ENCODE peak calls at places on chromosomes 2 and 18, in eight cellular contexts. U is small intestine; S is ELR; G is non-pigmented ciliary epithelial cell; I is left ventricle myocardium superior; F is frontal cortex; K is stimulated activated CD4-positive, alpha-beta T cell treated with anti-CD3 and anti-CD28 coated beads, Interleukin-1b, Interleukin-23, amount 100 ng/mL, for 4 hours; R is activated naive CD4-positive, alpha-beta T cell treated with anti-CD3 and anti-CD28 coated beads for 36 hours. C is an unnamed sample.

GRCh38 chr18:62672600-62672999 is 42.7 kb upstream of the PHLPP1 start:
- DNase-seq in U (no peak), S (no peak), G (no peak), I (no peak), F (no peak), K (no peak), R (no peak), C (no peak)

GRCh38 chr2:42753188-42753813 is 10.6 kb downstream of the OXER1 start:
- DNase-seq in U (peak), S (no peak), G (no peak), I (no peak), F (no peak), K (no peak), R (no peak), C (no peak)

GRCh38 chr2:194714541-194714940 is 942.5 kb upstream of the SLC39A10 start:
- DNase-seq in U (no peak), S (peak), G (no peak), I (no peak), F (no peak), K (no peak), R (no peak), C (no peak)

GRCh38 chr2:2038746-2039530 is 292.1 kb downstream of the MYT1L start:
- DNase-seq in U (no peak), S (no peak), G (no peak), I (no peak), F (no peak), K (no peak), R (no peak), C (no peak)

GRCh38 chr18:72541871-72542690 is 2.1 kb downstream of the CBLN2 start:
- DNase-seq in U (no peak), S (no peak), G (no peak), I (no peak), F (peak), K (no peak), R (no peak), C (no peak)

GRCh38 chr18:35174093-35174731 is 66.6 kb upstream of the ZNF397 start:
- DNase-seq in U (peak), S (no peak), G (no peak), I (no peak), F (no peak), K (no peak), R (peak), C (no peak)

GRCh38 chr18:59917422-59917821 is 17.6 kb downstream of the PMAIP1 start:
- DNase-seq in U (peak), S (peak), G (no peak), I (no peak), F (no peak), K (no peak), R (peak), C (no peak)

GRCh38 chr2:133497261-133497893 is 70.9 kb downstream of the NCKAP5 start:
- DNase-seq in U (no peak), S (no peak), G (no peak), I (no peak), F (no peak), K (no peak), R (no peak), C (no peak)

GRCh38 chr18:812123-812672 is at the start of gene YES1:
- DNase-seq in U (peak), S (peak), G (no peak), I (peak), F (peak), K (peak), R (peak), C (no peak)

GRCh38 chr2:126914811-126915500 is 16.3 kb downstream of the TEX51 start:
- DNase-seq in U (no peak), S (no peak), G (no peak), I (no peak), F (no peak), K (no peak), R (no peak), C (no peak)

GRCh38 chr2:6648656-6649247 is 217.0 kb downstream of the CMPK2 start:
- DNase-seq in U (no peak), S (no peak), G (no peak), I (no peak), F (peak), K (no peak), R (no peak), C (no peak)

GRCh38 chr2:1564506-1564905 is 151.2 kb downstream of the TPO start:
- DNase-seq in U (no peak), S (no peak), G (no peak), I (peak), F (no peak), K (no peak), R (peak), C (no peak)

GRCh38 chr2:239238381-239238780 is 162.4 kb downstream of the HDAC4 start:
- DNase-seq in U (no peak), S (no peak), G (no peak), I (no peak), F (no peak), K (no peak), R (no peak), C (no peak)

GRCh38 chr2:69291004-69291650 is 95.9 kb downstream of the GFPT1 start:
- DNase-seq in U (peak), S (no peak), G (no peak), I (no peak), F (no peak), K (no peak), R (no peak), C (peak)

GRCh38 chr2:72947947-72948346 is 30.6 kb downstream of the EMX1 start:
- DNase-seq in U (no peak), S (no peak), G (no peak), I (no peak), F (no peak), K (no peak), R (no peak), C (no peak)

GRCh38 chr18:10689954-10690302 is 164.1 kb downstream of the NAPG start:
- DNase-seq in U (no peak), S (no peak), G (no peak), I (no peak), F (no peak), K (no peak), R (no peak), C (no peak)

GRCh38 chr2:20069756-20070155 is 18.3 kb upstream of the LAPTM4A start:
- DNase-seq in U (no peak), S (no peak), G (no peak), I (no peak), F (no peak), K (no peak), R (no peak), C (no peak)

GRCh38 chr2:72494392-72494791 is 331.4 kb downstream of the EXOC6B start:
- DNase-seq in U (no peak), S (no peak), G (no peak), I (no peak), F (no peak), K (no peak), R (no peak), C (no peak)

GRCh38 chr18:7038330-7038846 is 79.2 kb downstream of the LAMA1 start:
- DNase-seq in U (peak), S (peak), G (peak), I (peak), F (no peak), K (no peak), R (no peak), C (peak)

GRCh38 chr2:237479747-237480146 is 7.3 kb upstream of the MLPH start:
- DNase-seq in U (no peak), S (no peak), G (no peak), I (no peak), F (no peak), K (no peak), R (no peak), C (no peak)

GRCh38 chr18:31509571-31509970 is 11.6 kb downstream of the DSG2 start:
- DNase-seq in U (no peak), S (no peak), G (no peak), I (no peak), F (no peak), K (no peak), R (no peak), C (no peak)

GRCh38 chr2:43136011-43136799 is 90.2 kb downstream of the ZFP36L2 start:
- DNase-seq in U (no peak), S (no peak), G (no peak), I (no peak), F (no peak), K (no peak), R (no peak), C (no peak)

GRCh38 chr2:146994246-146994645 is 850.6 kb upstream of the ACVR2A start:
- DNase-seq in U (no peak), S (no peak), G (no peak), I (no peak), F (no peak), K (no peak), R (no peak), C (no peak)

GRCh38 chr2:155815851-155816250 is 516.7 kb downstream of the NR4A2 start:
- DNase-seq in U (peak), S (peak), G (no peak), I (no peak), F (no peak), K (no peak), R (peak), C (no peak)

GRCh38 chr2:216691210-216691741 is 4.1 kb downstream of the IGFBP5 start:
- DNase-seq in U (no peak), S (peak), G (no peak), I (peak), F (peak), K (no peak), R (peak), C (no peak)

GRCh38 chr2:226623587-226624368 is 175.8 kb downstream of the IRS1 start:
- DNase-seq in U (no peak), S (no peak), G (no peak), I (no peak), F (no peak), K (no peak), R (no peak), C (no peak)

GRCh38 chr18:51575171-51575570 is 377.7 kb upstream of the MEX3C start:
- DNase-seq in U (no peak), S (no peak), G (no peak), I (no peak), F (no peak), K (no peak), R (no peak), C (no peak)

GRCh38 chr2:212076456-212076855 is 462.1 kb downstream of the ERBB4 start:
- DNase-seq in U (no peak), S (no peak), G (no peak), I (no peak), F (no peak), K (no peak), R (no peak), C (no peak)

GRCh38 chr18:27540126-27540525 is 355.0 kb upstream of the CHST9 start:
- DNase-seq in U (peak), S (no peak), G (no peak), I (no peak), F (no peak), K (no peak), R (no peak), C (no peak)

GRCh38 chr2:226551522-226552250 is 247.9 kb downstream of the IRS1 start:
- DNase-seq in U (peak), S (no peak), G (no peak), I (no peak), F (no peak), K (no peak), R (no peak), C (no peak)

GRCh38 chr2:9201185-9201891 is 5.3 kb upstream of the ASAP2 start:
- DNase-seq in U (no peak), S (peak), G (peak), I (no peak), F (no peak), K (no peak), R (no peak), C (no peak)

GRCh38 chr2:109213646-109214417 is 84.8 kb downstream of the SH3RF3 start:
- DNase-seq in U (peak), S (peak), G (peak), I (no peak), F (no peak), K (peak), R (peak), C (peak)